ENCODE peak calls at places on chromosomes 7 and 10, in eight cellular contexts. Z, O, I, C, K, B, Y and F are unnamed samples.
A peak's percentile ranks its signal among the peaks of the same experiment; 100 is the strongest.

GRCh38 chr7:22296916-22297315 is 60.0 kb downstream of the RAPGEF5 start:
- DNase-seq in Z (no peak), O (no peak), I (no peak), C (no peak), K (no peak), B (peak; percentile 45), Y (no peak), F (no peak)

GRCh38 chr7:50632561-50633413 is 67.6 kb upstream of the DDC start:
- DNase-seq in Z (no peak), O (peak; percentile 50), I (no peak), C (peak; percentile 70), K (peak; percentile 42), B (peak; percentile 75), Y (peak; percentile 64), F (peak; percentile 67)

GRCh38 chr7:20777377-20778062 is 9.2 kb downstream of the SP8 start:
- DNase-seq in Z (no peak), O (no peak), I (no peak), C (no peak), K (no peak), B (no peak), Y (no peak), F (no peak)

GRCh38 chr10:52778511-52779392 is 6.2 kb upstream of the MBL2 start:
- DNase-seq in Z (no peak), O (peak; percentile 18), I (no peak), C (peak; percentile 57), K (no peak), B (peak; percentile 73), Y (peak; percentile 18), F (peak; percentile 12)

GRCh38 chr10:70920519-70920918 is 32.2 kb upstream of the PCBD1 start:
- DNase-seq in Z (no peak), O (no peak), I (no peak), C (no peak), K (peak; percentile 89), B (no peak), Y (no peak), F (no peak)

GRCh38 chr7:104883248-104883717 is 130.7 kb upstream of the KMT2E start:
- DNase-seq in Z (no peak), O (no peak), I (no peak), C (peak; percentile 4), K (no peak), B (no peak), Y (no peak), F (no peak)

GRCh38 chr10:93313798-93314197 is 168.3 kb downstream of the MYOF start:
- DNase-seq in Z (peak; percentile 34), O (no peak), I (no peak), C (peak; percentile 28), K (no peak), B (peak; percentile 61), Y (peak; percentile 80), F (no peak)

GRCh38 chr10:35351021-35351420 is 14.7 kb downstream of the CCNY start:
- DNase-seq in Z (no peak), O (peak; percentile 47), I (no peak), C (no peak), K (no peak), B (no peak), Y (no peak), F (no peak)

GRCh38 chr10:30026080-30026479 is 33.3 kb downstream of the JCAD start:
- DNase-seq in Z (no peak), O (no peak), I (no peak), C (no peak), K (no peak), B (no peak), Y (no peak), F (no peak)

GRCh38 chr10:30028006-30028441 is 31.4 kb downstream of the JCAD start:
- DNase-seq in Z (no peak), O (no peak), I (no peak), C (peak; percentile 51), K (peak; percentile 53), B (peak; percentile 46), Y (peak; percentile 5), F (no peak)

GRCh38 chr10:30026578-30026977 is 32.8 kb downstream of the JCAD start:
- DNase-seq in Z (no peak), O (no peak), I (no peak), C (no peak), K (no peak), B (no peak), Y (no peak), F (no peak)

GRCh38 chr10:30028452-30029045 is 30.8 kb downstream of the JCAD start:
- DNase-seq in Z (no peak), O (no peak), I (no peak), C (peak; percentile 21), K (no peak), B (no peak), Y (no peak), F (no peak)

DNA sequence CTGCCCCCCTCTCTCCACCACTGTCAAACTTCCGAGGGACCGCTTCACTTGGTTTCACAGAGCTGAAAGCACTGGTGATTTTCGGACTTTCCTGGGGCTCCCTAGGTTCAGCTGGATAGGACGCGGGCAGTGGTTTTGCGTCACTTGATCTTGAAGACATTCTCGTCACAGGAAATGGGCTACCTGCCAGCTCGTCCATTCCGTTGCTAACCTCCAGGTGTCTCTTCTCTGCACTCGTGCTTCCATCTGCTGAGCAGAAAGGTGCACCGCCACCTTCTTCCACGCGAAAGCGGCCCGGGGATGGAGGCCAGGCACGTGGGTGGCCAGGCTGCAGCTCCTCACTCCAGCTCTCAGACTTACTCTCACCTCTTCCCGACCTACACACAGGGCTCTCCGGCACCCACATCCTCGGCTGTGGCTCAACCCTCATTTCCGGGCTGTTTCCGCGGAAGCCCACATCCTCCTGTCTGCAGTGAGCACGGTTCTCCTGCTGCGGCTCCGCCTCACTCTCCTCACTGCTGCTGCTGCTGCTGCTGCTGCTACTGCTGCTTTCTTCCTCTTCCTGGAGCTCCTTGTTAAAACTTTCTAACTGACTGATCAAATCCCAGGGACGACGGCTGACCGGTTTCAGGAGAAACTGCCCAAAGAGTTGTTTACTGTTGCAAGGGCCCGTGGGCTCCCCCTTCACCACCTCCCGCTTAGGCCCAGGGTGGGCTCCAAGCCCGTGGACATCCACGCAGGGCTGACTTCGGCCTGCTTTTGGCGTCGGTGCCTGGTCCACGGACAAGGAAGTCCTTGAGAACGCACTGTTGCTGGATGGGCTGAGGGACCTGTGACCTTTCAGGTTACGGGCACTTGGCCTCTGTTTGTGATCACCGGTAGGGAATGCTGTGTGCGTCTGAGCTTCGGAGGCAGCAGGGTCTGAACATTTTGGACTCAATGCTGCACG is 32.1 kb downstream of the JCAD start:
- DNase-seq in Z (peak; percentile 32), O (no peak), I (no peak), C (peak; percentile 18), K (peak; percentile 54), B (peak; percentile 55), Y (peak; percentile 83), F (no peak)
- H3K4me3 ChIP-seq in Z (peak overlapping the region; percentile 21), O (no peak overlapping the region), I (no peak overlapping the region), C (no peak overlapping the region), K (no peak overlapping the region), B (no peak overlapping the region), Y (peak overlapping the region; percentile 23), F (no peak overlapping the region)

GRCh38 chr7:155510975-155511595 is 35.3 kb downstream of the CNPY1 start:
- DNase-seq in Z (no peak), O (no peak), I (no peak), C (no peak), K (no peak), B (no peak), Y (no peak), F (no peak)

GRCh38 chr7:155509025-155509724 is 37.2 kb downstream of the CNPY1 start:
- DNase-seq in Z (no peak), O (no peak), I (no peak), C (no peak), K (no peak), B (no peak), Y (no peak), F (peak; percentile 24)

GRCh38 chr7:155511597-155511996 is 34.8 kb downstream of the CNPY1 start:
- DNase-seq in Z (no peak), O (no peak), I (no peak), C (no peak), K (no peak), B (no peak), Y (no peak), F (no peak)

GRCh38 chr7:155508372-155509024 is 37.9 kb downstream of the CNPY1 start:
- DNase-seq in Z (no peak), O (no peak), I (no peak), C (no peak), K (no peak), B (no peak), Y (no peak), F (no peak)

DNA sequence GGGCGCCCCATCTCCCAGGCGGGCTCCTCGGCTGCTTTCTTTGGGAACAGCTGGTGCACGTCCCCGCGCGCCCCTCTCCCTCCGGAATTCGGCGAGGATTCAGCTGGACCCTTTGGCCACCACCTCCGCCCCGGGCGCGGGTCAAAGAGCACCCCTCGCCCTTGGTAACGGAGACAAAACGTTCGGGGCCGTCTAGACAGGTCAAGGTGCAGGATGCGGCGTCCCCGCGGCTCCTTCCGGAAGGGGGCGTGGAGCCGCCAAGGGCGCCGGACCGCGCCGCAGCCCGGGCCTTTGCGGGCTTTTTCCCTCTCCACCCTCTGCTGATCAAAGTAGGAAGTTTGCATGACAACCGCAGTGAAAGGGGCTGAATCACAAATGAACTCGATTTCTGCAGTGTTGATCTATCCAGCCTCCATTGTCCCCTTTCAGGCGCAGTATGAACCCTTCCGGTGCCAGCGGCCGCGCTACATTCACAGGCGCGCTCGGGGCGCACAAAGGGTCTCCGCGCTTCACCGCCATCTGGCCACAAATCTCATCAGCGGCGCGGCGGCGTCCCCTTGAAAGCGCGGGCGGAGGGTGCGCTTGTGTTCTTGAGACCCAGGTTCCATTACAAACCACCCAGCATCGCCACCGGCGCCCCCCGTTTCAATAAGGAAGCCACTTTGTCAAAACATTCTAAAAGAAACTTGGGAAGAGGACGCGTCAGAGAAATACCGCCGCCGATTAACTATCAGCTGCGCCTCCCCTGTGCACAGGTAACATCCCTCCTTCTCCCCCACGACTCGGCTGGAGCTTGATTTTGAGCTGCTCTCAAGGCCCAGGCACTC is 36.4 kb downstream of the CNPY1 start:
- DNase-seq in Z (no peak), O (no peak), I (no peak), C (no peak), K (no peak), B (no peak), Y (no peak), F (peak; percentile 73)
- H3K4me3 ChIP-seq in Z (no peak overlapping the region), O (no peak overlapping the region), I (no peak overlapping the region), C (no peak overlapping the region), K (no peak overlapping the region), B (no peak overlapping the region), Y (no peak overlapping the region), F (peak overlapping the region; percentile 70)

DNA sequence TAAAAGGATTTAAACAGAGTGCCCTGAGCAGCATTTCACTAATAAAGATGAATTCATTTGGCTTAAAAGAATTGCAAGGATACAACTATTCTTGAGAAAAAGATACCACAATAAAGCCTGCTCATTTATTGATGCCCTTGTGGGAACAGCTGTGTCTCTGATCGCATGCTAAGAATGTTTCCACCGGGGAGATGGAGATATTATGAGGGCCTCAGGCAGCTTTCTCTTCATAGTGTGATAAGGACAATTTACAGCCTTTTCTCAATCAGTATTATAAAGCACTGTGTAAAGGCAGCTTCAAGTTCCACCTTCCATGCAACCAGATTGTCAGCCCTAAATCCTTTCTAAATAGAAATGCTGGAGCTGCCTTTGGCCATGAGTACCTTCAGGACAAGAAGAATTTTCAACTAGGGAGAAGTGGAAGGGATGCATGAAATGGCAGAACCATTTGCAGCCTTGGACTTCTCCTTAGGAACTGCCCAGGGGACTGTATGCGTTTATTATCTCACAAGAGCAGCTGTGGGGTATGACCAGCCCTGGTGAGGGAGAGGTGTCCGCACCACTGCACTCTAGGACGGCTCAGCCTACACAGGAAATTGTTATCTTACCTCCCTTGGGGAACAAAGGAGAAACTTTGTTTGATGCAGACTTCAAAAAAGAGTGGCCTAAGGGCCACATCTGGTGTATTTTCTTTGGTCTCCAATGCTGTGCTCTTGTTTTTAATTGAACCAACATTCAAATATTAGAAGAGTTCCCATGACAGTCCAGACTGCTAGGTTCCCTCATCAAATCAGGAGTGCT is 116.9 kb upstream of the PCGF5 start:
- DNase-seq in Z (peak; percentile 17), O (no peak), I (no peak), C (peak; percentile 11), K (no peak), B (peak; percentile 27), Y (peak; percentile 45), F (no peak)
- H3K4me3 ChIP-seq in Z (no peak overlapping the region), O (no peak overlapping the region), I (no peak overlapping the region), C (no peak overlapping the region), K (no peak overlapping the region), B (no peak overlapping the region), Y (no peak overlapping the region), F (no peak overlapping the region)

DNA sequence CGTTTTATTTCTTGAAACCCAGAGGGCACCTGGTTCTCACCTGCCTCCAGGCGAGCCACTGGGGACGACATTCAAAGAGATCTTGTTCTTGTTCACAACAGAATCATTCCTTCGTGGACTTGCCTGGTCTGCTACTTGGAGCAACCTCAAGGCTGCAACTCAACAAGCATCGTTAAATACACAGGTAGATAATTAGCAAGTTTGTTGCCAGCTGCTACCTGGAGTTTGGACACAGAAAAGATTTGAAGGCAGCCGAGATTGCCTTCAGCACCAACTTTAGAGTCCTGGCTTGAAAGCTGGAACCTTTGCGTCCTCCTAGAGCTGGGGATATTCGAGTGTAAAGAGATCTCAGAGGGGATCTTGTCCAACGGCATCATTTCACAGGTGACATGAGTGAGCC is 89.6 kb upstream of the C7orf33 start:
- DNase-seq in Z (no peak), O (no peak), I (no peak), C (no peak), K (no peak), B (no peak), Y (no peak), F (no peak)
- H3K4me3 ChIP-seq in Z (no peak overlapping the region), O (no peak overlapping the region), I (no peak overlapping the region), C (no peak overlapping the region), K (no peak overlapping the region), B (no peak overlapping the region), Y (no peak overlapping the region), F (no peak overlapping the region)